ENCODE peak calls at places on chromosomes 5 and 9, in ten cellular contexts. B, X, P, L, J, K, M, N, S and A are unnamed samples.

GRCh38 chr9:105205787-105206511 is 38.5 kb upstream of the SLC44A1 start:
- DNase-seq in B (peak), X (no peak), P (no peak), L (no peak), J (peak), K (no peak), M (no peak), N (peak), S (peak), A (peak)

GRCh38 chr5:124634228-124634819 is 112.1 kb downstream of the ZNF608 start:
- DNase-seq in B (no peak), X (no peak), P (no peak), L (no peak), J (no peak), K (no peak), M (no peak), N (no peak), S (peak), A (no peak)

GRCh38 chr5:115379622-115380344 is 83.3 kb upstream of the CCDC112 start:
- DNase-seq in B (no peak), X (no peak), P (peak), L (no peak), J (peak), K (no peak), M (no peak), N (no peak), S (peak), A (no peak)

GRCh38 chr5:156181656-156182055 is 145.3 kb upstream of the SGCD start:
- DNase-seq in B (peak), X (no peak), P (no peak), L (peak), J (no peak), K (no peak), M (no peak), N (no peak), S (no peak), A (no peak)

GRCh38 chr5:57953830-57954229 is 471.2 kb upstream of the ACTBL2 start:
- DNase-seq in B (no peak), X (no peak), P (no peak), L (no peak), J (no peak), K (no peak), M (no peak), N (no peak), S (no peak), A (no peak)

GRCh38 chr9:98171176-98171925 is 21.1 kb downstream of the CORO2A start:
- DNase-seq in B (no peak), X (peak), P (no peak), L (no peak), J (no peak), K (no peak), M (no peak), N (no peak), S (no peak), A (no peak)

GRCh38 chr5:178278358-178279023 is 45.9 kb upstream of the PHYKPL start:
- DNase-seq in B (no peak), X (no peak), P (no peak), L (no peak), J (no peak), K (no peak), M (no peak), N (no peak), S (no peak), A (no peak)

GRCh38 chr5:143064207-143064606 is 294.0 kb downstream of the ARHGAP26 start:
- DNase-seq in B (no peak), X (no peak), P (no peak), L (peak), J (no peak), K (no peak), M (no peak), N (no peak), S (peak), A (no peak)

GRCh38 chr5:112616812-112617547 is 120.7 kb upstream of the APC start:
- DNase-seq in B (no peak), X (no peak), P (no peak), L (no peak), J (no peak), K (no peak), M (no peak), N (no peak), S (no peak), A (no peak)

GRCh38 chr9:120571443-120572257 is 8.3 kb downstream of the CDK5RAP2 start:
- DNase-seq in B (peak), X (no peak), P (no peak), L (peak), J (peak), K (no peak), M (no peak), N (peak), S (peak), A (peak)

GRCh38 chr5:124936626-124936933 is 190.1 kb upstream of the ZNF608 start:
- DNase-seq in B (no peak), X (no peak), P (no peak), L (no peak), J (no peak), K (no peak), M (no peak), N (no peak), S (no peak), A (no peak)

GRCh38 chr9:115262477-115262876 is 144.5 kb upstream of the TNC start:
- DNase-seq in B (peak), X (peak), P (no peak), L (peak), J (peak), K (peak), M (no peak), N (peak), S (peak), A (peak)

GRCh38 chr5:2507611-2508010 is 243.9 kb downstream of the IRX2 start:
- DNase-seq in B (no peak), X (no peak), P (no peak), L (no peak), J (no peak), K (no peak), M (no peak), N (no peak), S (no peak), A (no peak)

GRCh38 chr9:16012621-16013020 is 459.8 kb downstream of the CCDC171 start:
- DNase-seq in B (no peak), X (no peak), P (no peak), L (peak), J (no peak), K (no peak), M (no peak), N (no peak), S (peak), A (no peak)

GRCh38 chr9:92292338-92293074 is 991 bp downstream of the IARS1 start:
- DNase-seq in B (peak), X (no peak), P (no peak), L (peak), J (no peak), K (no peak), M (no peak), N (no peak), S (peak), A (no peak)

GRCh38 chr9:94167055-94167346 is 82.7 kb downstream of the PTPDC1 start:
- DNase-seq in B (no peak), X (peak), P (no peak), L (no peak), J (no peak), K (peak), M (no peak), N (no peak), S (no peak), A (no peak)

GRCh38 chr5:143887302-143887638 is 75.3 kb downstream of the HMHB1 start:
- DNase-seq in B (no peak), X (no peak), P (no peak), L (no peak), J (no peak), K (peak), M (no peak), N (no peak), S (peak), A (peak)

GRCh38 chr5:68745459-68745858 is 348.4 kb upstream of the SLC30A5 start:
- DNase-seq in B (no peak), X (no peak), P (no peak), L (peak), J (no peak), K (no peak), M (no peak), N (no peak), S (no peak), A (no peak)

GRCh38 chr9:11319477-11320060 is 706.8 kb upstream of the PTPRD start:
- DNase-seq in B (peak), X (peak), P (no peak), L (peak), J (no peak), K (peak), M (no peak), N (no peak), S (peak), A (no peak)

GRCh38 chr5:135036405-135036804 is 2.4 kb upstream of the PITX1 start:
- DNase-seq in B (no peak), X (no peak), P (no peak), L (no peak), J (no peak), K (no peak), M (no peak), N (no peak), S (no peak), A (no peak)

GRCh38 chr5:135034186-135034962 is at the start of gene PITX1:
- DNase-seq in B (peak), X (peak), P (no peak), L (peak), J (peak), K (peak), M (no peak), N (peak), S (peak), A (peak)

GRCh38 chr5:135035678-135036030 is 1.6 kb upstream of the PITX1 start:
- DNase-seq in B (no peak), X (no peak), P (no peak), L (no peak), J (no peak), K (no peak), M (no peak), N (no peak), S (no peak), A (no peak)

GRCh38 chr5:135033866-135034185 is 202 bp downstream of the PITX1 start:
- DNase-seq in B (no peak), X (no peak), P (no peak), L (no peak), J (no peak), K (peak), M (no peak), N (no peak), S (no peak), A (no peak)

GRCh38 chr5:135034963-135035677 is 1.1 kb upstream of the PITX1 start:
- DNase-seq in B (no peak), X (no peak), P (no peak), L (no peak), J (no peak), K (no peak), M (no peak), N (no peak), S (no peak), A (peak)
- H3K4me3 ChIP-seq in B (peak), X (no peak), P (no peak), L (peak), J (peak), K (no peak), M (no peak), N (no peak), S (no peak), A (peak)

GRCh38 chr9:3960661-3961144 is 339.2 kb downstream of the GLIS3 start:
- DNase-seq in B (no peak), X (no peak), P (no peak), L (no peak), J (no peak), K (no peak), M (no peak), N (no peak), S (peak), A (no peak)

GRCh38 chr9:3962467-3962866 is 337.4 kb downstream of the GLIS3 start:
- DNase-seq in B (peak), X (peak), P (no peak), L (peak), J (no peak), K (no peak), M (no peak), N (no peak), S (peak), A (no peak)

GRCh38 chr9:3968891-3969290 is 331.0 kb downstream of the GLIS3 start:
- DNase-seq in B (no peak), X (no peak), P (no peak), L (peak), J (no peak), K (no peak), M (no peak), N (no peak), S (peak), A (no peak)

GRCh38 chr9:3963266-3964019 is 336.4 kb downstream of the GLIS3 start:
- DNase-seq in B (peak), X (no peak), P (no peak), L (peak), J (peak), K (no peak), M (no peak), N (peak), S (peak), A (no peak)
- H3K4me3 ChIP-seq in B (no peak), X (no peak), P (no peak), L (peak), J (no peak), K (no peak), M (no peak), N (no peak), S (peak), A (no peak)

GRCh38 chr9:14349141-14349817 is 35.3 kb upstream of the NFIB start:
- DNase-seq in B (no peak), X (peak), P (no peak), L (no peak), J (no peak), K (no peak), M (no peak), N (no peak), S (peak), A (no peak)

GRCh38 chr9:14348241-14349140 is 34.5 kb upstream of the NFIB start:
- DNase-seq in B (no peak), X (peak), P (no peak), L (no peak), J (no peak), K (no peak), M (no peak), N (no peak), S (no peak), A (peak)

GRCh38 chr9:14346826-14347407 is 33.0 kb upstream of the NFIB start:
- DNase-seq in B (no peak), X (peak), P (no peak), L (no peak), J (no peak), K (no peak), M (no peak), N (no peak), S (no peak), A (peak)

GRCh38 chr9:14346301-14346721 is 32.4 kb upstream of the NFIB start:
- DNase-seq in B (no peak), X (peak), P (no peak), L (no peak), J (no peak), K (no peak), M (no peak), N (no peak), S (no peak), A (peak)

GRCh38 chr9:14347408-14348224 is 33.7 kb upstream of the NFIB start:
- DNase-seq in B (no peak), X (peak), P (no peak), L (peak), J (no peak), K (peak), M (no peak), N (no peak), S (peak), A (peak)
- H3K4me3 ChIP-seq in B (peak), X (peak), P (no peak), L (peak), J (peak), K (peak), M (no peak), N (peak), S (peak), A (peak)

GRCh38 chr5:44048268-44048984 is 340.8 kb downstream of the FGF10 start:
- DNase-seq in B (no peak), X (no peak), P (no peak), L (no peak), J (no peak), K (no peak), M (no peak), N (no peak), S (no peak), A (no peak)
- H3K4me3 ChIP-seq in B (no peak), X (no peak), P (no peak), L (no peak), J (no peak), K (no peak), M (no peak), N (no peak), S (no peak), A (no peak)

DNA sequence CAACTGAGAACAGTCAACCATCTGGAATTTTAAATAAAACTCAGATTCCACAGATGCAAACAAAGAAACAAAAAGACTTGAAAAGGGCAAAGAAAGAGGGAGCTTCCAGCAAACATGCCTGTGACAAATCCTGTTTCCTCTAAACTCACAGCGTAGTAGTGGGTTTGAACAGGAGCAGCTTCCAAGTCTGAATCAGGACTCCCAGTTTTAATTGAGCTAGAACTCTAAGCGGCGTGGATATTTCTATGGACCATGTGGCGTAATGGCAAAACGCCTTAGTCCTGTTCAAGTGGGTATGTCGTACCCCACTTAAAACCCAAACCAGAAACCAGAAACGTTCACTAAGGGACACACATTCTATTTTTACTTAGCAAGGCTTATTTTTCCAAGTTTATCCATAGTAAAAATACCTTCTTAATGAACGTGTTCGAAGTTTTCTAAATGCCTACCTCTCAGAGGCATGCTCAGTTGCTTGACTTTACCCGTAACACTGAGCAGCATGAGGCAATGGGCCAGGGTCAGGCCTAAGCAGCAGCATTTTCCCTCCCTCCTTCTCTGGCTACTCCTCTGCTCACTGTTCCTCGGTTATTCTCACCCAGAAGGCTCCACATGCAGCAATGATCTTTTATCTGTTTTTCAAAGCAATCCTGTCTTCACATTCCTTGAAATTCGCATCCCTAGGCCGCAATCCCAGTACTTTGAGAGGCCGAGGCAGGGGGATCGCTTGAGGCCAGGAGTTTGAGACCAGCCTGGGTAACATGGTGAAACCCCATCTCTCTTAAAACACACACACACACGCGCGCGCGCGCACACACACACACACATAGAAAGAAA is 77.9 kb downstream of the FNBP1 start:
- DNase-seq in B (no peak), X (peak), P (no peak), L (peak), J (no peak), K (no peak), M (no peak), N (no peak), S (peak), A (no peak)
- H3K4me3 ChIP-seq in B (no peak), X (no peak), P (no peak), L (no peak), J (no peak), K (no peak), M (no peak), N (no peak), S (no peak), A (no peak)

DNA sequence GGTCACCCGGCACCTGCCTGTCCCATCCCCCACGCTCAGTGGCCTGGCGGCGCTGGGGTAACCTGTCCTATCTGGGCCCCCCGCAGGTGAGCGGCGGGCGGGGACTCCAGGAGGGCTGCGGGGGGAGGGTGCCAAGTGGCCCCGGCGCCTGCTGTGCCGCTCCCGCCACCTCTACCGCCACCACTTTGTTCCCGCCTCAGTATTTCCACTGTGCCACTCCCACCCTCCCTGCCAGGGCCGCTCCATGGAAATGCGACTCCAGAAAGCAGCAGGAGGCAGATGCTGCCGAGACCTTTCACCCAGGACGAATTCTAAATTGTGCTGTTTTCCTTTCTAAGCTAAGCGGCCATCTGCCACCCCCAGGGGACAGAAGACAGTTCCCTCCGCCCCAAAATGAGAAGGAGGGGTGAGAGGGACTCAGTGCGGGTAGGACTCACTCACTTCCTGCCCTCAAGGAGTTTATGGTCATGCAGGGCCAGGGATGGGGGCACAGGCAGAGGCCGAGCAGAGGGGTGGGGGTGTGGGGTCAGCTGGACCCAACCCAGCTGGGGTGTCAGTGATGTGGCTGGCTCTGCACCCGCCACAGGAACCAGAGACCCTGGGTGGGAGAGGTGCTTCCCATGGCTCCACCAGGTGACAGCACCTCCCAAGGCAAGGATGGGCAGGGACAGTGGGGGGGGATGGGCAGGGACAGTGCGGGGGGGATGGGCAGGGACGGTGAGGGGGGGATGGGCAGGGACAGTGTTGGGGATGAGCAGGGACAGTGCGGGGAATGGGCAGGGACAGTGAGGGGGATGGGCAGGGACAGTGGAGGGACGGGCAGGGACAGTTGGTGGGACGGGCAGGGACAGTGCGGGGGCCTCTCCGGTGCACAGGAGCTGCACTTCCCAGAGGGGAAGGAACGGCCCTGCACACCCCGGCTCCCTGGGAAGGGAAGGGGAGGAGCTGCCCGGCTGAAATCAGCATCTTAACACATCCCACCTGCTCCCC is 17.8 kb downstream of the NOTCH1 start:
- DNase-seq in B (peak), X (no peak), P (no peak), L (peak), J (peak), K (no peak), M (no peak), N (no peak), S (no peak), A (no peak)
- H3K4me3 ChIP-seq in B (no peak), X (no peak), P (no peak), L (no peak), J (no peak), K (no peak), M (no peak), N (no peak), S (no peak), A (no peak)

DNA sequence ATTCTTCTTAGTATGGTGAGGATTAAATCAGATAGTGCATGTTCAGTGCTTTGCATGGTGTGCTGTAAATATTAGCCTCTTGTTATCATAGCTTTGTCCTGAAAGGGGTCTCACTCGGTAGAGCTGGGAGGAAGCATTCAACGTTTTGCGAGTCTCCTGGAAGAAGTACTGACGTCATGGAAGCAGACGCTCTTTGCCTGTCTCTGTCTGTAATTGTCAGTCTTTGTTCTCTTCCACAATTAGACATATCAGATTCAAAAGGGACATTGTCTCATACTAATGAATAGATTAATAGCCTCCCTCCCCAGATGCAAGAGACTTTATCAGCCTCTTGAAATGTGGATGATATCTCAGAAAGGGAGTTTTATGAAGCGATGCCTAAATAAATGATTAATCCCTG is 91.8 kb upstream of the CXCL14 start:
- DNase-seq in B (no peak), X (no peak), P (no peak), L (no peak), J (no peak), K (no peak), M (no peak), N (no peak), S (no peak), A (no peak)
- H3K4me3 ChIP-seq in B (no peak), X (no peak), P (no peak), L (no peak), J (no peak), K (no peak), M (no peak), N (no peak), S (no peak), A (no peak)